ENCODE peak calls at places on chromosomes 6 and 20, in five cellular contexts. Z, T, F, D and G are unnamed samples. For H3K4me1, the result is how much of the 10 kb centered on the place peaks cover.

GRCh38 chr6:10558575-10558974 is 37.4 kb downstream of the GCNT2 start:
- DNase-seq in D (no peak), Z (peak), T (no peak), F (no peak), G (no peak)

GRCh38 chr20:20781029-20781428 is 68.6 kb upstream of the RALGAPA2 start:
- DNase-seq in T (no peak), D (no peak), F (no peak), Z (no peak), G (no peak)

GRCh38 chr20:23320317-23320716 is 30.3 kb upstream of the NXT1 start:
- DNase-seq in D (no peak), Z (no peak), T (peak), F (no peak), G (no peak)

GRCh38 chr20:25273541-25274358 is 25.9 kb downstream of the PYGB start:
- DNase-seq in T (no peak), Z (no peak), D (peak), F (no peak), G (no peak)

GRCh38 chr20:37423545-37423944 is 77.6 kb downstream of the SRC start:
- DNase-seq in Z (no peak), F (no peak), T (no peak), D (no peak), G (no peak)

GRCh38 chr6:108366236-108366635 is 71.4 kb downstream of the AFG1L start:
- DNase-seq in F (no peak), T (no peak), D (no peak), Z (no peak), G (no peak)

GRCh38 chr20:34435589-34435988 is 72.5 kb downstream of the ITCH start:
- DNase-seq in T (no peak), Z (no peak), F (no peak), D (no peak), G (no peak)

GRCh38 chr6:147287869-147288271 is 83.7 kb downstream of the STXBP5 start:
- DNase-seq in T (peak), Z (no peak), D (no peak), F (peak), G (no peak)

GRCh38 chr6:143164565-143165105 is 103.9 kb downstream of the AIG1 start:
- DNase-seq in T (no peak), D (no peak), Z (no peak), F (no peak), G (no peak)

GRCh38 chr20:20393770-20394169 is 25.9 kb downstream of the INSM1 start:
- DNase-seq in T (no peak), F (no peak), Z (no peak), D (no peak), G (no peak)

GRCh38 chr20:41131594-41132387 is 5.6 kb upstream of the PLCG1 start:
- DNase-seq in T (no peak), F (no peak), D (no peak), Z (no peak), G (no peak)

GRCh38 chr20:18496740-18497592 is at the start of gene RBBP9:
- DNase-seq in Z (peak), T (peak), D (peak), F (peak), G (peak)

GRCh38 chr6:3793545-3793944 is 42.0 kb upstream of the PXDC1 start:
- DNase-seq in Z (no peak), D (no peak), F (no peak), T (no peak), G (no peak)

GRCh38 chr6:31663087-31663960 is 1.5 kb downstream of the GPANK1 start:
- DNase-seq in T (no peak), F (peak), D (no peak), Z (no peak), G (no peak)

GRCh38 chr6:128569737-128570438 is 49.5 kb upstream of the PTPRK start:
- DNase-seq in D (no peak), F (peak), Z (peak), T (peak), G (no peak)

GRCh38 chr20:59434950-59435349 is 134.5 kb downstream of the EDN3 start:
- DNase-seq in D (no peak), F (peak), T (peak), Z (no peak), G (no peak)

GRCh38 chr20:38939686-38940085 is 13.5 kb downstream of the FAM83D start:
- DNase-seq in T (no peak), F (no peak), Z (no peak), D (no peak), G (no peak)

GRCh38 chr6:125307964-125308615 is 6.3 kb upstream of the HDDC2 start:
- DNase-seq in T (no peak), F (no peak), D (no peak), Z (no peak), G (no peak)

GRCh38 chr20:18728165-18728866 is 85.3 kb upstream of the SCP2D1 start:
- DNase-seq in T (no peak), Z (no peak), F (no peak), D (no peak), G (no peak)

GRCh38 chr6:35624341-35625070 is 64.2 kb downstream of the FKBP5 start:
- DNase-seq in Z (no peak), D (no peak), F (no peak), T (peak), G (no peak)

GRCh38 chr20:63223121-63223825 is 7.3 kb upstream of the YTHDF1 start:
- DNase-seq in T (peak), F (no peak), Z (peak), D (no peak), G (peak)

GRCh38 chr6:161444464-161444863 is 170.6 kb upstream of the AGPAT4 start:
- DNase-seq in D (no peak), Z (peak), T (no peak), F (no peak), G (no peak)

DNA sequence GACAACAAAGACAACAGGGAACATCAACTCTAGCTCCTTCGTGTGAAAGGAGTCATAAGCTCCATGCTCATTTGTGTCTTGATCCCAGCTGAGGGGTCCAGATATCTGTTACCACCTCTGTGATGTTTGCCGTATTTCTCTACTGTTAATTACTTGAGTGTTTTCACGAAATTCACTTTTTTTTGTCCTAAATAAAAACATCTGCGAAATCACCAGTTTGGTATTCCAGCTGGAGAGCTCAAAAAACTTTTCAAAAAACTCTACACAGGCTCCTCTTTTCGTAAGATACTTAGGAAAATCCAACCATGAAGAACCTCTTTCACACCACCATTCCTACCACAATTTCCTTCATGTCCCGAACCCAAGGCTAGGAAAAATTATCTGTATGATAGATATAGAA is 25.3 kb downstream of the TRAF3IP2 start:
- DNase-seq in Z (no peak), T (no peak), F (no peak), D (no peak), G (no peak)
- H3K4me1 ChIP-seq in Z (under half), T (under half), F (under half), D (under half), G (under half)

DNA sequence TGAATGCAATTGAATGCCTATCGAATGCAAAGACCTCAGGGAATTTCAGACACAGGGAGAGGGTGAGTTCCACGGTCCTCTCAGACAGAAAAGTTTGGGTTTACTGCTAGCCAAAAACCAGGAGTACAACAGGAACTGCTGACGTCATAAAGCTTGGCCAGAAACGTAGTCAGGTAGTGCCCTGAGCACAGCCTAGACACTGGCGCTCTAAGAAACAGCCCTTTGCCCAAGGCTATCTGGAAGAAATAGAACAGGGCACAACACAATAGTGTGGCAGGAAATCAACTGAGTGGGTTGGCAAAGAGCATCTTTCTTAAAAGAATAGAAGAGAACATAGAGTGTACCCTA is 58.0 kb downstream of the GFOD1 start:
- DNase-seq in F (no peak), Z (no peak), D (no peak), T (no peak), G (no peak)
- H3K4me1 ChIP-seq in F (under half), Z (under half), D (under half), T (under half), G (under half)

DNA sequence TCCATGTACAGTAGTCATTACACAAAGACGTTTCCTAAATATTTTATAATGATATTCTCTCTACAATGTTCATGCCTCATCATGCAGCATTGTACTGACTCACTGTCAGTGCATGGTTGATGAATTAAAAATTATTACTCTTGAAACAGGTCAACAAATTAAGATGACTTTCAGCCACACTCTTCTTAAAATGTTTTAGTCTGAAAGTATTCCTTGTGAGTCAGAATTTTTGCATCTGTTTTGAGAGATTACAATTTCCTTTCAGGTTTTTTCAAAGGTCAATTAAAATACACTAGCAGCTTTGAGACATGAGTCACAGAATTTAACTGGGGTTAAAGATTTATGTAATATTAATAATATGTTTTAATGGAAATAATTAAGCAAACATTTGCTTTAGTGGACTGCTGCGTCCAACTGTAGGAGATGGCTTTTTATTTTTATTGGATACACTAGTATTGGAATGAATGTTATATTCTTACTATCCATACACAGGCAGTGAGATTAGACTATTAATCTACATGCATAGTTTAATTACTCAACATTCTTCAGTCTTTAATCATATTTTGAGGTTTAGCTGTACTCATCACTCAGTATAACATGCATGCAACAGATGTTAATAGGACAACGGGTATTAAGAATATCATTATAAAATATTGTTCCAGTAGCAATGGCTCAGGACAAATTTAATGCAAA is 9.7 kb downstream of the COL12A1 start:
- DNase-seq in F (peak), Z (no peak), D (no peak), T (no peak), G (no peak)
- H3K4me1 ChIP-seq in F (under half), Z (under half), D (under half), T (under half), G (under half)

DNA sequence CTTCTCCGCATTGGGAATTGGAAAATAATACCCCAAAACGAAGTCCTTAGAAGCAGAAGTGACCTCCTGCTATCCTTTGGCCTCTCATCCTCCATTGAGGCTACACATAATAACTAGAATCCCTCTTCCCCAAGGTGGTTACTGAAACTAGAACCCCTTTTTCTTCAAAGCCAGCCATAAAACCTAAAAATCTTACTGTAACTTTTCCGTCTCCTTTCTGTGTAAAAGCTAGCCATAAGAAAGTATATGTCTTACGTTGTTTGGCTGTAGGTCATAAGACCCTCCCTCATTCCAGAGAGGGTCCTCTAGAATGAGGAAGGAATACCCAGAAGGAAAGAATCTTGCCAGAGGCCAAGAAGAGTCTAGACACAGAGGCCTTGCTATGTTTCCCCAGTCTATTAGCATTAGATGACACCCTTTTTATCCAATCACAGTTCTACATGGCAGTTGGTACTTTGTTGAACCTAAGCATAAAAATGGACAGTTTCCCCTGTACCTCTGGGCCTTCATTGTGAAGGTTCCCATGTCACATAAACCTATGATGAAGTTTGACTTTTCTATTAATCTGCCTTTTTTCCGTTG is 133.9 kb upstream of the BTN3A2 start:
- DNase-seq in T (no peak), D (no peak), Z (no peak), F (no peak), G (no peak)
- H3K4me1 ChIP-seq in T (under half), D (under half), Z (under half), F (under half), G (under half)

GRCh38 chr6:141265748-141266647 is 866.7 kb upstream of the GJE1 start:
- DNase-seq in Z (no peak), F (no peak), T (peak), D (no peak), G (no peak)
- H3K4me1 ChIP-seq in Z (under half), F (under half), T (under half), D (under half), G (under half)

GRCh38 chr20:36150489-36150846 is 4.1 kb upstream of the EPB41L1 start:
- DNase-seq in D (no peak), T (no peak), F (no peak), Z (no peak), G (no peak)
- H3K4me1 ChIP-seq in D (under half), T (under half), F (under half), Z (under half), G (under half)

GRCh38 chr6:14147891-14148290 is 30.3 kb downstream of the CD83 start:
- DNase-seq in D (no peak), T (no peak), Z (no peak), F (no peak), G (no peak)
- H3K4me1 ChIP-seq in D (under half), T (under half), Z (under half), F (under half), G (under half)

DNA sequence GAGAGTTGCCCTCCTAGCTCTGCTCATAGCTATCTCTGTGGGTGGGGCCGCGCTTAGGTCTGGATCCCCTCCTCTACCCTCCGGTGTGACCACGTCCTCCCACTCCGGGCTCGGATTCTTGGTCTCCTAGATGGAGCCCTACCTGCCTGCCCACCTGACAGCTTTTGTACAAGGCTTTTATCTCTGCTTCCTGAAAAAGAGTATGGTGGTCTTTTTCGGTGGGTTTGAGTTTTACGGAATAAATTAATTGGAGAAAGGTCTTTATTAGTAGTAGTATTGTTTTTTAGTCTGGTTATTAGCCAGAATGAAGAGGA is 773 bp downstream of the SMAP1 start:
- DNase-seq in T (peak), Z (no peak), D (peak), F (no peak), G (peak)
- H3K4me1 ChIP-seq in T (under half), Z (under half), D (under half), F (under half), G (under half)

GRCh38 chr6:148521586-148521985 is 178.9 kb downstream of the SASH1 start:
- DNase-seq in T (no peak), D (no peak), F (peak), Z (no peak), G (no peak)
- H3K4me1 ChIP-seq in T (under half), D (under half), F (under half), Z (under half), G (under half)

GRCh38 chr6:53280207-53280606 is 68.5 kb downstream of the ELOVL5 start:
- DNase-seq in Z (no peak), F (no peak), D (no peak), T (no peak), G (no peak)
- H3K4me1 ChIP-seq in Z (under half), F (under half), D (under half), T (under half), G (under half)